ENCODE peak calls at places on chromosome 22, in five cellular contexts. K, V, L, N and M are unnamed samples.

GRCh38 chr22:27435839-27436581 is 365.5 kb downstream of the MN1 start:
- DNase-seq in L (no peak), V (no peak), K (no peak), N (peak), M (peak)

GRCh38 chr22:49686495-49687219 is 141.0 kb downstream of the BRD1 start:
- DNase-seq in V (no peak), L (no peak), N (no peak), K (no peak), M (no peak)

GRCh38 chr22:19943665-19944026 is 2.0 kb upstream of the TXNRD2 start:
- DNase-seq in L (no peak), N (peak), K (no peak), V (peak), M (peak)

GRCh38 chr22:50084085-50084484 is 1.1 kb downstream of the MLC1 start:
- DNase-seq in L (no peak), N (no peak), V (no peak), K (no peak), M (peak)

GRCh38 chr22:19179472-19180048 is 1.0 kb upstream of the SLC25A1 start:
- DNase-seq in L (no peak), V (peak), N (peak), K (peak), M (peak)

GRCh38 chr22:19115628-19116027 is 6.6 kb downstream of the DGCR2 start:
- DNase-seq in N (no peak), K (no peak), L (no peak), V (no peak), M (no peak)

GRCh38 chr22:26851125-26851524 is 193.7 kb downstream of the MIAT start:
- DNase-seq in V (no peak), N (no peak), K (no peak), L (no peak), M (no peak)

GRCh38 chr22:43066844-43067385 is 22.3 kb downstream of the TTLL1 start:
- DNase-seq in V (peak), L (no peak), N (peak), K (no peak), M (no peak)

GRCh38 chr22:29617922-29618629 is 14.6 kb downstream of the NF2 start:
- DNase-seq in K (no peak), L (no peak), N (peak), V (no peak), M (no peak)

GRCh38 chr22:45903355-45904149 is 73.4 kb downstream of the WNT7B start:
- DNase-seq in L (no peak), N (peak), K (no peak), V (peak), M (no peak)

GRCh38 chr22:45656577-45656976 is 15.1 kb upstream of the ATXN10 start:
- DNase-seq in K (no peak), N (peak), V (no peak), L (no peak), M (no peak)

GRCh38 chr22:42511401-42511891 is 8.2 kb downstream of the RRP7A start:
- DNase-seq in L (no peak), N (no peak), K (no peak), V (no peak), M (no peak)

GRCh38 chr22:30038219-30038618 is 42.0 kb upstream of the HORMAD2 start:
- DNase-seq in V (no peak), L (no peak), K (no peak), N (peak), M (no peak)

GRCh38 chr22:45105281-45105700 is 58.4 kb upstream of the NUP50 start:
- DNase-seq in K (no peak), L (no peak), N (peak), V (no peak), M (no peak)

GRCh38 chr22:37514526-37515051 is 4.6 kb downstream of the CARD10 start:
- DNase-seq in L (no peak), N (no peak), K (no peak), V (no peak), M (no peak)

GRCh38 chr22:47195156-47195675 is 432.8 kb downstream of the TBC1D22A start:
- DNase-seq in K (no peak), N (no peak), L (no peak), V (no peak), M (peak)

GRCh38 chr22:45976351-45977002 is 485 bp downstream of the WNT7B start:
- DNase-seq in N (no peak), V (no peak), K (no peak), L (no peak), M (peak)

GRCh38 chr22:45554040-45554406 is 51.3 kb downstream of the FBLN1 start:
- DNase-seq in N (no peak), K (no peak), V (no peak), L (no peak), M (peak)

GRCh38 chr22:27212617-27213177 is 555.3 kb downstream of the MIAT start:
- DNase-seq in K (no peak), V (no peak), L (no peak), N (peak), M (no peak)

GRCh38 chr22:39493759-39494158 is 8.3 kb upstream of the MIEF1 start:
- DNase-seq in L (no peak), K (no peak), N (peak), V (peak), M (no peak)

GRCh38 chr22:35997438-35997837 is 31.2 kb downstream of the RBFOX2 start:
- DNase-seq in K (no peak), L (no peak), V (no peak), N (peak), M (no peak)

GRCh38 chr22:25496396-25497064 is 67.9 kb upstream of the GRK3 start:
- DNase-seq in L (no peak), V (no peak), N (peak), K (no peak), M (no peak)

GRCh38 chr22:43060213-43060612 is 29.0 kb downstream of the TTLL1 start:
- DNase-seq in L (peak), V (peak), N (no peak), K (no peak), M (peak)

GRCh38 chr22:42519544-42520237 is at the start of gene RRP7A:
- DNase-seq in V (peak), L (peak), K (peak), N (peak), M (peak)

GRCh38 chr22:17443413-17444203 is 74.3 kb downstream of the CECR2 start:
- DNase-seq in N (no peak), V (no peak), K (no peak), L (no peak), M (no peak)

GRCh38 chr22:36528336-36528735 is 630 bp downstream of the EIF3D start:
- DNase-seq in K (no peak), L (no peak), N (no peak), V (no peak), M (peak)